ENCODE peak calls at places on chromosomes 13 and 19, in six cellular contexts. One of them, this sample, is unnamed.

GRCh38 chr13:46598140-46598819 is 45.3 kb downstream of the LRCH1 start:
- DNase-seq in T-helper 1 cell: no peak
- DNase-seq in stimulated activated CD8-positive, alpha-beta memory T cell treated with anti-CD3 and anti-CD28 coated beads, Interleukin-7, amount 100 ng/mL, for 48 hours: no peak
- DNase-seq in PC-3: no peak
- DNase-seq in SW 1271: no peak
- DNase-seq in progenitor cell of endocrine pancreas: no peak
- DNase-seq in this sample: peak; percentile 47

GRCh38 chr13:47519626-47520025 is 481.4 kb downstream of the SUCLA2 start:
- DNase-seq in T-helper 1 cell: no peak
- DNase-seq in stimulated activated CD8-positive, alpha-beta memory T cell treated with anti-CD3 and anti-CD28 coated beads, Interleukin-7, amount 100 ng/mL, for 48 hours: no peak
- DNase-seq in PC-3: no peak
- DNase-seq in SW 1271: no peak
- DNase-seq in progenitor cell of endocrine pancreas: no peak
- DNase-seq in this sample: no peak

GRCh38 chr13:21399741-21400140 is 59.4 kb downstream of the ZDHHC20 start:
- DNase-seq in T-helper 1 cell: no peak
- DNase-seq in stimulated activated CD8-positive, alpha-beta memory T cell treated with anti-CD3 and anti-CD28 coated beads, Interleukin-7, amount 100 ng/mL, for 48 hours: no peak
- DNase-seq in PC-3: peak; percentile 55
- DNase-seq in SW 1271: no peak
- DNase-seq in progenitor cell of endocrine pancreas: no peak
- DNase-seq in this sample: peak; percentile 7

GRCh38 chr13:44128522-44128921 is 245.1 kb upstream of the SERP2 start:
- DNase-seq in T-helper 1 cell: no peak
- DNase-seq in stimulated activated CD8-positive, alpha-beta memory T cell treated with anti-CD3 and anti-CD28 coated beads, Interleukin-7, amount 100 ng/mL, for 48 hours: no peak
- DNase-seq in PC-3: no peak
- DNase-seq in SW 1271: no peak
- DNase-seq in progenitor cell of endocrine pancreas: no peak
- DNase-seq in this sample: no peak

GRCh38 chr19:34393031-34393430 is 11.2 kb upstream of the PDCD2L start:
- DNase-seq in T-helper 1 cell: no peak
- DNase-seq in stimulated activated CD8-positive, alpha-beta memory T cell treated with anti-CD3 and anti-CD28 coated beads, Interleukin-7, amount 100 ng/mL, for 48 hours: no peak
- DNase-seq in PC-3: no peak
- DNase-seq in SW 1271: no peak
- DNase-seq in progenitor cell of endocrine pancreas: no peak
- DNase-seq in this sample: no peak

GRCh38 chr13:84985860-84986259 is 813.4 kb downstream of the SLITRK6 start:
- DNase-seq in T-helper 1 cell: no peak
- DNase-seq in stimulated activated CD8-positive, alpha-beta memory T cell treated with anti-CD3 and anti-CD28 coated beads, Interleukin-7, amount 100 ng/mL, for 48 hours: no peak
- DNase-seq in PC-3: no peak
- DNase-seq in SW 1271: no peak
- DNase-seq in progenitor cell of endocrine pancreas: no peak
- DNase-seq in this sample: no peak

GRCh38 chr13:37014609-37015008 is 14.0 kb downstream of the EXOSC8 start:
- DNase-seq in T-helper 1 cell: no peak
- DNase-seq in stimulated activated CD8-positive, alpha-beta memory T cell treated with anti-CD3 and anti-CD28 coated beads, Interleukin-7, amount 100 ng/mL, for 48 hours: no peak
- DNase-seq in PC-3: no peak
- DNase-seq in SW 1271: no peak
- DNase-seq in progenitor cell of endocrine pancreas: no peak
- DNase-seq in this sample: peak; percentile 11

GRCh38 chr19:30069535-30070197 is 127.6 kb downstream of the URI1 start:
- DNase-seq in T-helper 1 cell: no peak
- DNase-seq in stimulated activated CD8-positive, alpha-beta memory T cell treated with anti-CD3 and anti-CD28 coated beads, Interleukin-7, amount 100 ng/mL, for 48 hours: no peak
- DNase-seq in PC-3: no peak
- DNase-seq in SW 1271: no peak
- DNase-seq in progenitor cell of endocrine pancreas: peak; percentile 6
- DNase-seq in this sample: no peak

GRCh38 chr13:44368062-44368591 is 5.5 kb upstream of the SERP2 start:
- DNase-seq in T-helper 1 cell: no peak
- DNase-seq in stimulated activated CD8-positive, alpha-beta memory T cell treated with anti-CD3 and anti-CD28 coated beads, Interleukin-7, amount 100 ng/mL, for 48 hours: no peak
- DNase-seq in PC-3: no peak
- DNase-seq in SW 1271: no peak
- DNase-seq in progenitor cell of endocrine pancreas: no peak
- DNase-seq in this sample: no peak

GRCh38 chr19:34350161-34350561 is 14.8 kb upstream of the GPI start:
- DNase-seq in T-helper 1 cell: peak; percentile 59
- DNase-seq in stimulated activated CD8-positive, alpha-beta memory T cell treated with anti-CD3 and anti-CD28 coated beads, Interleukin-7, amount 100 ng/mL, for 48 hours: no peak
- DNase-seq in PC-3: no peak
- DNase-seq in SW 1271: no peak
- DNase-seq in progenitor cell of endocrine pancreas: no peak
- DNase-seq in this sample: peak; percentile 13

This sample was measured in cardiac fibroblast.